ENCODE peak calls at places on chromosomes 12 and 14, in five cellular contexts. H, X, E, O and D are unnamed samples.

GRCh38 chr12:26715232-26715631 is 117.8 kb downstream of the ITPR2 start:
- DNase-seq in H (no peak), O (no peak), E (no peak), X (no peak), D (no peak)

GRCh38 chr12:1453801-1454200 is 140.6 kb downstream of the FBXL14 start:
- DNase-seq in X (no peak), O (no peak), E (peak), H (no peak), D (no peak)

GRCh38 chr14:102088012-102088792 is 1.4 kb upstream of the HSP90AA1 start:
- DNase-seq in O (no peak), E (peak), H (peak), X (no peak), D (peak)

GRCh38 chr14:64727551-64728071 is 23.4 kb downstream of the PLEKHG3 start:
- DNase-seq in H (no peak), X (no peak), O (no peak), E (no peak), D (no peak)

GRCh38 chr12:3651585-3652424 is 101.1 kb downstream of the CRACR2A start:
- DNase-seq in E (no peak), O (no peak), X (no peak), H (no peak), D (no peak)

GRCh38 chr12:111193977-111194702 is 174.8 kb downstream of the PHETA1 start:
- DNase-seq in O (no peak), H (no peak), E (no peak), X (no peak), D (no peak)

GRCh38 chr12:2244013-2244861 is 191.4 kb downstream of the CACNA1C start:
- DNase-seq in O (peak), E (peak), H (no peak), X (no peak), D (no peak)

GRCh38 chr12:72289633-72290032 is 17.5 kb downstream of the TRHDE start:
- DNase-seq in H (no peak), E (no peak), X (no peak), O (no peak), D (no peak)

GRCh38 chr12:23824358-23824757 is 125.1 kb downstream of the SOX5 start:
- DNase-seq in H (no peak), X (no peak), E (no peak), O (no peak), D (no peak)

GRCh38 chr12:113187588-113187987 is 2.1 kb downstream of the RITA1 start:
- DNase-seq in X (no peak), O (no peak), E (no peak), H (no peak), D (no peak)

GRCh38 chr12:49921936-49922335 is 18.2 kb upstream of the FAIM2 start:
- DNase-seq in E (no peak), O (no peak), H (no peak), X (no peak), D (no peak)

GRCh38 chr12:47797432-47797831 is 22.3 kb downstream of the HDAC7 start:
- DNase-seq in O (no peak), H (no peak), X (peak), E (peak), D (no peak)

GRCh38 chr14:42140831-42141279 is 534.2 kb downstream of the LRFN5 start:
- DNase-seq in X (peak), E (no peak), O (no peak), H (no peak), D (no peak)

GRCh38 chr12:52903285-52903854 is 1.5 kb downstream of the KRT8 start:
- DNase-seq in H (no peak), E (peak), O (peak), X (peak), D (peak)

GRCh38 chr12:20963762-20964161 is 153.3 kb downstream of the SLCO1B3 start:
- DNase-seq in O (no peak), E (no peak), X (no peak), H (no peak), D (no peak)

GRCh38 chr14:71289536-71289935 is 382.3 kb downstream of the PCNX1 start:
- DNase-seq in H (peak), O (no peak), E (no peak), X (no peak), D (no peak)

GRCh38 chr12:1970331-1970900 is 33.8 kb downstream of the DCP1B start:
- DNase-seq in E (no peak), O (no peak), H (no peak), X (no peak), D (no peak)

GRCh38 chr12:106345739-106346138 is 11.8 kb upstream of the POLR3B start:
- DNase-seq in X (peak), O (peak), E (peak), H (no peak), D (peak)

GRCh38 chr12:3436496-3437060 is 54.4 kb upstream of the PRMT8 start:
- DNase-seq in X (no peak), E (no peak), O (no peak), H (no peak), D (no peak)

GRCh38 chr14:94098359-94098758 is 12.2 kb upstream of the IFI27 start:
- DNase-seq in H (no peak), O (no peak), E (no peak), X (no peak), D (no peak)

GRCh38 chr14:74245292-74245691 is 6.0 kb downstream of the VSX2 start:
- DNase-seq in X (no peak), H (no peak), E (no peak), O (no peak), D (no peak)

GRCh38 chr12:904010-904414 is 45.5 kb downstream of the RAD52 start:
- DNase-seq in E (no peak), H (no peak), O (no peak), X (no peak), D (peak)

GRCh38 chr14:50109342-50109741 is 7.0 kb downstream of the VCPKMT start:
- DNase-seq in O (peak), H (no peak), E (peak), X (peak), D (no peak)

GRCh38 chr12:113933201-113933786 is 32.8 kb downstream of the RBM19 start:
- DNase-seq in H (no peak), O (no peak), E (peak), X (no peak), D (peak)

GRCh38 chr14:88825078-88825458 is 617 bp downstream of the TTC8 start:
- DNase-seq in H (no peak), X (no peak), O (no peak), E (no peak), D (no peak)

GRCh38 chr12:3081886-3082285 is 4.7 kb downstream of the TSPAN9 start:
- DNase-seq in E (no peak), H (no peak), X (no peak), O (no peak), D (no peak)

GRCh38 chr14:93036652-93037341 is 78.9 kb downstream of the ITPK1 start:
- DNase-seq in E (no peak), X (peak), H (no peak), O (peak), D (no peak)

GRCh38 chr12:111117017-111117416 is 196.6 kb upstream of the MYL2 start:
- DNase-seq in E (no peak), H (no peak), X (no peak), O (no peak), D (no peak)

GRCh38 chr12:58086006-58086405 is 144.6 kb downstream of the ATP23 start:
- DNase-seq in E (no peak), O (no peak), X (no peak), H (no peak), D (no peak)

GRCh38 chr12:131938082-131938481 is 9.0 kb downstream of the PUS1 start:
- DNase-seq in X (no peak), E (no peak), H (no peak), O (no peak), D (no peak)

GRCh38 chr12:57844725-57845477 is 1.6 kb downstream of the CTDSP2 start:
- DNase-seq in X (peak), E (peak), O (peak), H (no peak), D (no peak)

GRCh38 chr14:92203116-92203515 is 81.3 kb downstream of the CPSF2 start:
- DNase-seq in O (no peak), E (no peak), H (no peak), X (no peak), D (no peak)

GRCh38 chr12:1804545-1805332 is 15.6 kb upstream of the LRTM2 start:
- DNase-seq in H (peak), X (peak), O (peak), E (peak), D (peak)

GRCh38 chr14:104513641-104514046 is 65.9 kb upstream of the C14orf180 start:
- DNase-seq in E (no peak), X (no peak), H (no peak), O (no peak), D (no peak)

GRCh38 chr14:61516125-61516740 is 179.1 kb upstream of the HIF1A start:
- DNase-seq in H (no peak), X (no peak), E (no peak), O (no peak), D (no peak)

GRCh38 chr12:19972325-19973288 is 395.7 kb upstream of the PDE3A start:
- DNase-seq in E (no peak), H (peak), X (no peak), O (no peak), D (no peak)

GRCh38 chr12:43282106-43282505 is 269.9 kb downstream of the ADAMTS20 start:
- DNase-seq in X (peak), O (no peak), E (no peak), H (no peak), D (no peak)

GRCh38 chr12:43273467-43273866 is 278.5 kb downstream of the ADAMTS20 start:
- DNase-seq in X (no peak), O (no peak), H (no peak), E (no peak), D (no peak)

GRCh38 chr12:43281563-43281962 is 270.4 kb downstream of the ADAMTS20 start:
- DNase-seq in O (no peak), E (no peak), X (no peak), H (no peak), D (no peak)

GRCh38 chr12:43278268-43278832 is 273.7 kb downstream of the ADAMTS20 start:
- DNase-seq in X (peak), O (no peak), H (peak), E (no peak), D (no peak)

DNA sequence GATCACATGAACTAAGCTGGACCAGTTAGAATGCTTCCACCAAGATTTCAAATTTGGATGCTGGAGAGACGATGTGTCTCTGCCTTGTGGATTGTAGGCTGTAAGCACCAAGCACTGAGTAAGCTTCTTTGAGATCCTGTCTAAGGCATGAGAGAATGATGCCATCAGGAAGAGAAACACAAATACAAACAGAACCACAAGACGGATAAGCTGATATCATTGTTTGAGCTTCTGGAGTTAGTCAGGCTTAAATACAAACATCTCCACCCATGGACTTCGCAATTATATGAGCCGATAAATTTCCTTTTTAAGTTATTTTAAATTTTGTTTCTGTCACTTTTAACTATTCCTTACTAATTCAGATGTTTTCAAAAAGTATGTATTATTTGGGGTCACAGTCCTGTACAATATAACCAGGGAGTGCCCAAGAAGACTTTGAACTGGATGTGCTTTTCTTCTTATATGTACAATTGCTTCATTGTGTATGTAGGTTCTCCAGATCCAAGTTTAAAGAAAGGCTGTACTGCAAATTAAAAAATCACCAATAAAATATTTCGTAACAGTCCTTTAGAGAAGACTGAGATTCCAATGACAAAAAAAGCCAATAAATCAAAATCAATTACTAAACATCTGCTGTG is 274.3 kb downstream of the ADAMTS20 start:
- DNase-seq in H (no peak), E (no peak), X (peak), O (no peak), D (no peak)
- TF ChIP-seq JUNB in H (no peak), E (no peak), X (peak), O (no peak), D (no peak)

GRCh38 chr12:69726922-69727321 is 11.7 kb upstream of the RAB3IP start:
- DNase-seq in E (no peak), O (no peak), H (no peak), X (no peak), D (no peak)

GRCh38 chr12:69733638-69734037 is 5.0 kb upstream of the RAB3IP start:
- DNase-seq in O (no peak), H (no peak), E (no peak), X (no peak), D (no peak)

DNA sequence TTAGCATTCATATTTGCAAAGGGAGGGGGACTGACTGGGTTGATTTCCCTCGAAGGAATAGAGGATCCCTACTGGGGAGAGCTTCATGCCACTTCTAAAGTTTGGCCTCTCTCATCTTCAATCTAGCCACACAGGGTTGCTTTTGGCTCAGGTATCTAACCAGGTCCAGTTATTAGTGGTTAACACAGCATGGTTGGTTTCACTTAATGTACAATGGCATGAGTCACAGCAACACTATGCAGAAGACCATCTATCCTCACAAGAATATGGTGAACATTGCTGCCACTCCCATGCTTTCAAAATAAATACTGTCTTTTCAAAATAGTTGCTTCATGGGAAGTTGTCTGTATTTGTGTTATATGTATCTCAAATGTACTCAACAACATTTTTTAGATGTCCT is 6.6 kb upstream of the RAB3IP start:
- DNase-seq in E (no peak), H (no peak), O (no peak), X (no peak), D (no peak)
- TF ChIP-seq JUNB in E (no peak), H (no peak), O (no peak), X (no peak), D (no peak)

DNA sequence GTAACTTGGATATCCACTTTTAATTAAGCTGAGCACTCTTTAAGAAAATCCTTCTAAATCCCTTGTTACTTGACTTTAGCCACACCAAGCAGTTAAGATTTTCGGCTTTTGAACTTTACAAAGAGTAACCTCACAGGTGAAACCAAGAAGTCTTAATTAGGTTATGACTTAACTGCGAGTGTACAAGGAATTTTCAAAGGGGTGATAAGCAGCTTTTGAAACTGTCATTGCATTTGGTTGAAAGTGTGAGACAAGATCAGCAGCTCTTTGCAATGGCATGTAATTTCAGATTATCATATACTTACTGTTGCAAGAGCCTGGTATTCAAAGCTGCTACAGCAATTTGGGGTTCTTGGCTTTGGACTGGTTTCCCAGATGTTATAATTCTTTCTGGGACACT is 137.5 kb downstream of the TMEM117 start:
- DNase-seq in E (no peak), H (no peak), O (no peak), X (no peak), D (no peak)
- TF ChIP-seq JUNB in E (no peak), H (no peak), O (no peak), X (no peak), D (no peak)

DNA sequence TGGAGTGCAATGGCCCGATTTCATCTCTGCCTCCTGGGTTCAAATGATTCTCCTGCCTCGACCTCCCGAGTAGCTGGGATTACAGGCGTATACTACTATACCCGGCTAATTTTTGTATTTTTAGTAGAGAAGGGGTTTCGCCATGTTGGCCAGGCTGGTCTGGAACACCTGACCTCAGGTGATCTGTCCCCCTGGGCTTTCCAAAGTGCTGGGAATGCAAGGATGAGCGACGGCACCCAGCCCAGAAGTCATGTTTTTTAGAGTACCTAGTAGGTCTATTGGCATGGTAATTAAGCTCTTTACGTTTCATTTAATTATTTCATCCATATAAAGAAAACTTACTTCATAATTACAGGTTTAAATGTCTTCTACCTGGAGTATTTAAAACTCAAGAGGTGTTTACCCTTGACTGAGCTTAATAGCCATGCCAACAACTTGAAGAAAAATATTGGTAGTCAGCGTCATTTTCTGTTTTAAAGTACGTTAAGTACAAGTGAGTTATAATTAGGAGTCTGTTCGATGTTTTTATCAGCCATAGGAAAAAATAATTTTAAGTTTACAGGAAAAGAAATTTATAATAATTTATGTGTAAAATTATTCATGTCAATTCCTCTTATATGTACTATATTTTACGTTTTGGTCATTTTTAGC is 4.0 kb downstream of the TMPO start:
- DNase-seq in H (no peak), E (peak), X (no peak), O (no peak), D (no peak)
- TF ChIP-seq JUNB in H (no peak), E (no peak), X (no peak), O (no peak), D (no peak)

DNA sequence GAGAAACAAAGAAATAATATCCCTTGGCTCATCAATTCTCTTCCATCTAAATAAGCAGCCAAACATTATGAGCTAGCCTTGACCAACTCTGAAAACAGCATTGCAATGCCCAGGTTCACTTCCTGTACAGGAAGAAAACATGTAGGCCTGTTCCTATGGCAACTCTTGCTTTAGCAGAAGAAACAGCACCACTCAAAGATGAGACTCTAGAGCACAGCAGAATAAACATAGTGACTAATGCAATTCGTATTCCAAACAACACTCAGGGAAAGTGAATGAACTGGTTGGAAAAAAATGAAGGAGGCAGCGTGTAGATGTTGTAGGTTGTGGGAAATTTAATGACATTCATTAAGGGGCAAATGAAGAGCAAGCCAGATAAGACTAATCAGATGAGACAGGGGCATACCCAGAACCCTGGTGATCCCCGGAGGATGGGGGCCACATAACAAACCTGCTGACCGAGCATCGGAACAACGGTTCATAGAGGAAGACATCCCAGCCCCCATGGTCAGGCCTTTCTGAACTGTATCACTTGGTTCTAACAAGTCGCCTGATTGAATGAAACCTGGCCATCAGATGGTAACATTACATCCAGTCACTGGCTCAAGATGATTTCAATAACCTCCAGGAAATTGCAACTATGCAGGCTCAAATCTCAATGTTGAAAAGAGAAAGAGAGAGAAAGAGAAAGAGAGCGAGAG is 9.0 kb downstream of the ARHGDIB start:
- DNase-seq in X (peak), O (peak), E (no peak), H (no peak), D (no peak)
- TF ChIP-seq JUNB in X (no peak), O (no peak), E (no peak), H (no peak), D (no peak)

GRCh38 chr12:32533971-32534590 is 134.7 kb downstream of the FGD4 start:
- DNase-seq in H (no peak), E (peak), O (peak), X (peak), D (peak)
- TF ChIP-seq JUNB in H (no peak), E (no peak), O (no peak), X (peak), D (no peak)

GRCh38 chr14:106442857-106443256 is 916.5 kb downstream of the TMEM121 start:
- DNase-seq in X (no peak), E (no peak), O (no peak), H (no peak), D (peak)
- TF ChIP-seq JUNB in X (no peak), E (no peak), O (no peak), H (no peak), D (no peak)

DNA sequence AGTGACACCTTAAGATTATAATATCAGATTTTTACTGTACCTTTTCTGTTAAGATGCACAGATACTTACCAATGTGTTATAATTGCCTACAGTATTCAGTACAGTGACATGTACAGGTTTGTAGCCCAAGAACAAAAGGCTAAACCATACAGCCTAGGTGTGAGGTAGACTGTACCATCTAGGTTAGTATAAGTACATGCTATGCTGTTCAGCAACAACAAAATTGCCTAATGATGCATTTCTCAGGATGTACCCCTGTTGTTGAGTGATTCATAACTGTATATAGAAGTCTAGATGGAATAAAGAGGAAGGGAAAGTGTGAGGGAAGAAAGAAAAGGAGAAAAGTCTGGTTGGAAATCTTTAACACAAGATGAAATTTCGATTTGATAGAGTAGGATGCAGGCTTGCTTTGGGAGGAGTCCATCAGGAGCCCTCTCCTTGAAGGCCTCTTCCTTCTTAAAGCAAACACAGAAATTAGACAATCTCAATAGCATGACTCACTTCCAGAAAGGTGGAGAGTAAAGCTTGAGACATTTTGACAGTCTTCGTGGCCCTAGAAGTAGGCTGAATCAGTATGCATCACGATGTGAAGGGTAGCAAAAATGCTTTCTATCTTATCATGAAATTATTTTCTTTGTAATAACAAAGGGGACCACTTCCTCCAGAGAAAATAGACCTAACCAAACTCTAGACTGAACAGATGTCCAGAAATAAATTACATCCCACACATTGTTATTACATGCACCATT is 191.5 kb downstream of the SYT1 start:
- DNase-seq in O (no peak), E (no peak), X (peak), H (no peak), D (no peak)
- TF ChIP-seq JUNB in O (no peak), E (no peak), X (peak), H (no peak), D (no peak)